ENCODE peak calls at places on chromosomes 7 and 10, in nine cellular contexts. H, L, Y, V, E, J, M, K and F are unnamed samples.

GRCh38 chr7:23472974-23473847 is 2.9 kb upstream of the IGF2BP3 start:
- DNase-seq in K (peak), J (peak), Y (no peak), L (no peak), V (no peak), H (peak), M (no peak), E (no peak), F (no peak)

GRCh38 chr10:15335500-15335899 is 35.6 kb downstream of the FAM171A1 start:
- DNase-seq in L (no peak), J (peak), V (no peak), E (no peak), H (no peak), M (no peak), Y (no peak), K (no peak), F (no peak)

GRCh38 chr10:130179640-130180039 is 43.4 kb downstream of the GLRX3 start:
- DNase-seq in K (peak), E (peak), Y (peak), H (no peak), M (no peak), V (no peak), J (peak), L (no peak), F (peak)

GRCh38 chr7:142615508-142615907 is 133.8 kb upstream of the PRSS1 start:
- DNase-seq in H (no peak), L (no peak), V (no peak), M (no peak), Y (no peak), E (no peak), K (no peak), J (no peak), F (no peak)

GRCh38 chr10:69457771-69458237 is 6.5 kb downstream of the TSPAN15 start:
- DNase-seq in K (peak), H (no peak), M (no peak), V (no peak), J (no peak), Y (no peak), E (no peak), L (no peak), F (no peak)

GRCh38 chr10:34290412-34291082 is 524.5 kb downstream of the PARD3 start:
- DNase-seq in E (no peak), V (peak), M (no peak), Y (peak), J (peak), H (no peak), L (no peak), K (no peak), F (no peak)

GRCh38 chr7:40870108-40870507 is 735.3 kb downstream of the SUGCT start:
- DNase-seq in J (no peak), M (no peak), Y (no peak), K (no peak), E (no peak), H (no peak), L (no peak), V (no peak), F (no peak)

GRCh38 chr10:89810908-89811515 is 109.6 kb downstream of the KIF20B start:
- DNase-seq in H (no peak), Y (no peak), M (no peak), L (no peak), K (no peak), J (no peak), E (no peak), V (no peak), F (no peak)

GRCh38 chr10:102090772-102091171 is 25.6 kb downstream of the HPS6 start:
- DNase-seq in K (no peak), V (no peak), H (no peak), M (no peak), Y (no peak), J (no peak), E (no peak), L (no peak), F (no peak)

GRCh38 chr7:91517408-91517807 is 253.2 kb downstream of the FZD1 start:
- DNase-seq in V (no peak), L (no peak), Y (no peak), E (no peak), J (no peak), H (no peak), M (no peak), K (no peak), F (no peak)

GRCh38 chr10:124561206-124561605 is 99.6 kb downstream of the LHPP start:
- DNase-seq in V (peak), M (no peak), K (no peak), L (peak), H (no peak), E (no peak), J (no peak), Y (no peak), F (no peak)

GRCh38 chr7:41449286-41449685 is 253.6 kb downstream of the INHBA start:
- DNase-seq in M (no peak), L (no peak), E (no peak), Y (no peak), H (no peak), J (no peak), K (no peak), V (no peak), F (no peak)

GRCh38 chr7:87853237-87853864 is 22.8 kb downstream of the SLC25A40 start:
- DNase-seq in V (no peak), L (no peak), E (no peak), H (no peak), Y (peak), M (no peak), J (no peak), K (no peak), F (no peak)

GRCh38 chr7:55078465-55079372 is 59.9 kb downstream of the EGFR start:
- DNase-seq in K (no peak), H (peak), V (no peak), M (no peak), Y (no peak), E (no peak), L (no peak), J (peak), F (no peak)

GRCh38 chr10:11335881-11336430 is 275.5 kb downstream of the USP6NL start:
- DNase-seq in M (no peak), L (no peak), J (no peak), V (no peak), K (no peak), E (no peak), H (no peak), Y (no peak), F (no peak)

GRCh38 chr10:78981257-78981969 is 87.4 kb upstream of the ZMIZ1 start:
- DNase-seq in Y (no peak), L (no peak), V (no peak), H (no peak), J (no peak), K (no peak), E (no peak), M (no peak), F (no peak)

GRCh38 chr7:155529845-155530244 is 16.5 kb downstream of the CNPY1 start:
- DNase-seq in M (no peak), E (no peak), V (no peak), J (no peak), K (no peak), L (no peak), H (no peak), Y (no peak), F (no peak)

GRCh38 chr10:110642980-110643655 is 1.0 kb upstream of the RBM20 start:
- DNase-seq in K (no peak), V (no peak), J (no peak), E (no peak), M (no peak), Y (no peak), L (no peak), H (no peak), F (no peak)

GRCh38 chr7:80529362-80529761 is 17.5 kb upstream of the GNAT3 start:
- DNase-seq in L (no peak), J (no peak), Y (no peak), K (no peak), M (no peak), H (no peak), E (no peak), V (no peak), F (no peak)

GRCh38 chr7:7212612-7213011 is 30.3 kb downstream of the C1GALT1 start:
- DNase-seq in V (no peak), Y (peak), M (no peak), E (no peak), H (no peak), J (peak), K (no peak), L (no peak), F (no peak)

GRCh38 chr10:77179015-77179695 is 458.5 kb downstream of the KCNMA1 start:
- DNase-seq in Y (peak), E (peak), J (no peak), H (no peak), V (peak), M (no peak), L (peak), K (peak), F (no peak)

GRCh38 chr10:89915970-89916369 is 214.6 kb downstream of the KIF20B start:
- DNase-seq in K (no peak), H (no peak), E (no peak), V (no peak), J (no peak), L (no peak), Y (no peak), M (no peak), F (no peak)

GRCh38 chr10:34567854-34568253 is 247.2 kb downstream of the PARD3 start:
- DNase-seq in L (no peak), Y (no peak), K (no peak), V (no peak), E (no peak), J (no peak), M (no peak), H (no peak), F (peak)

GRCh38 chr10:32713560-32713959 is 244.5 kb downstream of the ITGB1 start:
- DNase-seq in Y (no peak), K (no peak), J (peak), E (no peak), H (no peak), V (no peak), M (no peak), L (no peak), F (no peak)

GRCh38 chr7:3589756-3590155 is 288.7 kb downstream of the SDK1 start:
- DNase-seq in K (no peak), Y (no peak), L (no peak), H (no peak), J (no peak), E (no peak), V (no peak), M (no peak), F (no peak)

GRCh38 chr7:103762361-103762760 is 227.1 kb downstream of the RELN start:
- DNase-seq in V (no peak), H (no peak), L (no peak), K (no peak), Y (no peak), M (no peak), J (no peak), E (no peak), F (no peak)

GRCh38 chr7:157682946-157683239 is 346.1 kb downstream of the DNAJB6 start:
- DNase-seq in K (peak), V (no peak), J (no peak), Y (no peak), E (no peak), H (no peak), L (no peak), M (no peak), F (no peak)

GRCh38 chr7:47951374-47951773 is 3.1 kb upstream of the PKD1L1 start:
- DNase-seq in L (no peak), H (no peak), M (no peak), V (no peak), K (no peak), J (peak), E (no peak), Y (no peak), F (no peak)

GRCh38 chr10:23186697-23187096 is 5.4 kb upstream of the PTF1A start:
- DNase-seq in M (no peak), E (no peak), L (no peak), J (peak), V (no peak), H (no peak), K (no peak), Y (no peak), F (no peak)

GRCh38 chr10:34729619-34730018 is 85.5 kb downstream of the PARD3 start:
- DNase-seq in Y (no peak), L (no peak), K (no peak), V (no peak), M (no peak), E (no peak), J (no peak), H (no peak), F (no peak)

GRCh38 chr10:75926763-75927162 is 495.3 kb downstream of the LRMDA start:
- DNase-seq in J (no peak), L (no peak), Y (peak), H (peak), K (no peak), M (no peak), E (no peak), V (peak), F (no peak)

GRCh38 chr10:74987339-74988054 is 124.0 kb upstream of the SAMD8 start:
- DNase-seq in K (no peak), L (no peak), V (peak), M (no peak), J (no peak), H (no peak), Y (peak), E (no peak), F (no peak)

GRCh38 chr7:5350600-5351385 is 68.0 kb downstream of the SLC29A4 start:
- DNase-seq in Y (no peak), H (no peak), K (no peak), M (no peak), L (no peak), E (no peak), V (peak), J (no peak), F (no peak)

GRCh38 chr7:1887251-1887650 is 217.2 kb downstream of the ELFN1 start:
- DNase-seq in L (no peak), H (no peak), V (no peak), M (no peak), Y (no peak), E (no peak), J (no peak), K (no peak), F (no peak)

GRCh38 chr10:103985726-103986125 is 18.8 kb downstream of the SLK start:
- DNase-seq in Y (no peak), K (no peak), V (no peak), H (no peak), L (no peak), J (no peak), E (no peak), M (no peak), F (no peak)

GRCh38 chr10:87675396-87676376 is 16.0 kb downstream of the PAPSS2 start:
- DNase-seq in J (no peak), L (no peak), Y (peak), K (no peak), H (no peak), E (no peak), M (no peak), V (no peak), F (no peak)

GRCh38 chr10:130160775-130161174 is 24.6 kb downstream of the GLRX3 start:
- DNase-seq in H (no peak), M (no peak), J (no peak), Y (no peak), L (no peak), V (no peak), K (no peak), E (no peak), F (no peak)

GRCh38 chr10:114779803-114780609 is 41.6 kb upstream of the FHIP2A start:
- DNase-seq in J (peak), H (peak), K (no peak), V (no peak), M (peak), E (no peak), Y (peak), L (no peak), F (no peak)

GRCh38 chr7:51123322-51124021 is 193.1 kb downstream of the COBL start:
- DNase-seq in V (no peak), L (no peak), K (no peak), J (no peak), Y (peak), M (peak), E (peak), H (no peak), F (no peak)

DNA sequence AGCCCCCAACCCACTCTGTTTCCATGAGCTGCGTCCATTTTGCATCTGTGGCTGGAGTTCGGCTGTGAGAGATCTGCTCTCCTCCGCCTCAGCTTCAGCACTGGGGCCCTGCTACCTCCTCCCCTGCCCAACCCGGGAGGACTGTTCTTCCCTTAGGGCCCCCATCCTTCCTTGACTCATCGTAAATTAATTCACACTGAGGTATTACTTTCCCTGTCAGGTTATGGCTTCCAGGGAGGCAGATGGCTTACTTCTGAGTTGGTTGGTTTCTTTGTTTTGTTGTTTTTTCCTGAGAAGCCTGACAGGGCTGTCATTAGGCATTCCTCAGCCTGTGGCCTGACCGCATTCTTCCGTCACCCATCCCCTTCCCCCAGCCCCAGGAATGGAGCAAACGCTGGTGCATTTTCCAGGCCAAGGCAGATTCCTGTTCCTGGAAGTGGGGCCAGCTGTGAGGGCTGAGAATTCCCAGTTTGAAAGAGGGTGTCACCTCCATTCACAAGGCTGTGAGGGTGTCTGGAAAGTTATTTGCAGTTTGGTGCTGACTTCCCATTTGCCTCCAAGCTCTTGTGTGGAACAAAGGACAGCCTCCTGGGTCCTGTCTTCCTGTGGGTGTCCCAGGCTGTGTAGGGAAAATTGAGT is 11.6 kb downstream of the CPA5 start:
- DNase-seq in Y (peak), J (peak), H (no peak), V (peak), L (peak), M (peak), K (no peak), E (peak), F (no peak)
- H3K4me3 ChIP-seq in Y (no peak), J (peak), H (no peak), V (no peak), L (no peak), M (peak), K (no peak), E (no peak), F (no peak)

DNA sequence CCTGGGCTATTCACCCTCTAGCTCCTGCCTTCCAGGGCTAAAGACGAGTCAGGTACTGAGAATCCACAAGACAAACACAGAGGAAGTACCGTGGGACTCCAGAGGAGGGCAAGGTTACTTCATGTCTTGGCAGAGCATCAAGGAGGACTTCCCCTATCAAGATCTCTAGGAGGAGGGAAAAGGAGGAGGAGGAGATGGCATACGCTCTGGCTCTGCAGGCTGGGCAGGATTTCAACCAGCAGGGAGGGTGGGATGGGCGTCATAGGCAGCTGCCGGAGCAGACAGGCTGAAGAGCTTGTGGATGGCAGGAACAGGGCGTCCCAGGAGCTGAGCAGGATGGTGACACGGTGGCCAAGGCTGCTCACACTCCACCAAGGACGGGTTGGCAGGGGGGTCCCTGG is 21.3 kb downstream of the MDH2 start:
- DNase-seq in V (peak), J (no peak), L (peak), E (peak), K (peak), H (peak), M (no peak), Y (peak), F (peak)
- H3K27ac ChIP-seq in V (no peak), J (no peak), L (no peak), E (no peak), K (no peak), H (no peak), M (peak), Y (peak), F (no peak)

DNA sequence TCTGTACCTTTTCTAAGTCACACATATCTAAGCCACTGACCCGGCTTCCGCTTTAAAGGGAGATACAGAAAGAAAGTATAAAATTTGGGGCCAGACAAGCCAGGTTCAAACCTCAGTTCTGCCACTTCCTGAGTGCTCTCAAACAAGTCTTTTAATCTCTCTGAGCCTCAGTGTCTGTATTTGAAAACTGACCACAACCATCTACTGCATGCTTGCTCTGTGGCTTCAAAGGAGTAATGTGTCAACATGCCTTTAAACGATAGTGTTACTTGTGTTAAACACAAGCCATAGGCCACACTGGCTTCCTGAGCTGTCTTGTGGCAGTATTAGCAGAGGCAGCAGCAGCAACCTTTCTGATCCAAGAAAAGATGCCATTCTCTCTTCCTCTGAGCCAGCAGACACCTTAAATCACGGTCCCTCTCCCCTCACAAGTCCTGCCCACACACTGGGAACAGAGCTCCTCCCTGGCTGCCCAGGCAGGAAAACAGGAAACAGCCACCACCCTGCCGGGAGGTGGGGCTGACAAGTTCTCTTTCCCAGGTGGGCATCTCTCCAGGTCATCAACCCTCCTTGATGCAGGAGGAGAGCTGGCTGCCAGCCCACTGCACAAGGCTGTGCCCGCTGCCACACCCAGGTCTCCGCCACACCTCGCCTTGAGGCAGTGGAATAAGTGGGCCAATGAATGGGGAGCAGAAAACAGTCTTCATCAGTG is 10.7 kb downstream of the HIP1 start:
- DNase-seq in J (peak), E (no peak), H (peak), V (peak), L (peak), M (no peak), Y (peak), K (no peak), F (no peak)
- H3K4me3 ChIP-seq in J (peak), E (no peak), H (no peak), V (no peak), L (no peak), M (no peak), Y (no peak), K (no peak), F (no peak)

GRCh38 chr10:91345716-91346115 is 64.4 kb upstream of the HECTD2 start:
- DNase-seq in E (no peak), V (no peak), J (no peak), Y (no peak), K (no peak), L (no peak), H (no peak), M (no peak), F (no peak)

GRCh38 chr10:91339729-91340128 is 70.4 kb upstream of the HECTD2 start:
- DNase-seq in V (no peak), L (no peak), J (no peak), E (no peak), M (no peak), Y (no peak), K (no peak), H (no peak), F (no peak)

GRCh38 chr10:91344117-91344856 is 65.9 kb upstream of the HECTD2 start:
- DNase-seq in J (no peak), E (no peak), M (no peak), V (no peak), L (no peak), H (no peak), K (no peak), Y (no peak), F (no peak)

GRCh38 chr10:91340613-91341362 is 69.4 kb upstream of the HECTD2 start:
- DNase-seq in E (no peak), H (no peak), K (no peak), L (no peak), Y (peak), M (peak), V (no peak), J (no peak), F (no peak)

GRCh38 chr10:91343010-91343409 is 67.1 kb upstream of the HECTD2 start:
- DNase-seq in V (no peak), M (no peak), L (no peak), K (no peak), Y (no peak), J (no peak), H (no peak), E (no peak), F (no peak)
- H3K27ac ChIP-seq in V (no peak), M (no peak), L (no peak), K (no peak), Y (no peak), J (no peak), H (no peak), E (no peak), F (no peak)